ENCODE peak calls at places on chromosomes 5 and 9, in nine cellular contexts. B is HFF-Myc; W is fibroblast of lung; H is dorsolateral prefrontal cortex; V is HepG2; N is fibroblast of villous mesenchyme; I is prostate gland; E is breast epithelium; Z is CD8-positive, alpha-beta T cell. Y is an unnamed sample.

GRCh38 chr9:13750061-13750460 is 470.6 kb upstream of the MPDZ start:
- DNase-seq in B (no peak), W (peak; percentile 100), H (no peak), V (no peak), N (peak; percentile 20), I (no peak), E (no peak), Z (no peak), Y (no peak)

GRCh38 chr5:173795601-173796000 is 92.5 kb upstream of the CPEB4 start:
- DNase-seq in B (no peak), W (no peak), H (no peak), V (no peak), N (no peak), I (no peak), E (no peak), Z (no peak), Y (no peak)

GRCh38 chr5:132905938-132906337 is 32.5 kb downstream of the LEAP2 start:
- DNase-seq in B (no peak), W (no peak), H (no peak), V (peak; percentile 79), N (peak; percentile 85), I (peak; percentile 30), E (no peak), Z (no peak), Y (no peak)

GRCh38 chr5:113250341-113250953 is 184.3 kb downstream of the TSSK1B start:
- DNase-seq in B (peak; percentile 85), W (peak; percentile 97), H (no peak), V (no peak), N (peak; percentile 99), I (no peak), E (no peak), Z (no peak), Y (no peak)

GRCh38 chr9:89720721-89721660 is 116.2 kb downstream of the GADD45G start:
- DNase-seq in B (no peak), W (no peak), H (no peak), V (no peak), N (peak; percentile 97), I (peak; percentile 29), E (no peak), Z (no peak), Y (no peak)

GRCh38 chr9:124392855-124393460 is 22.3 kb downstream of the PSMB7 start:
- DNase-seq in B (peak; percentile 63), W (peak; percentile 96), H (peak; percentile 76), V (no peak), N (peak; percentile 38), I (no peak), E (no peak), Z (no peak), Y (no peak)

GRCh38 chr5:20109326-20109725 is 121.3 kb upstream of the CDH18 start:
- DNase-seq in B (no peak), W (no peak), H (no peak), V (no peak), N (no peak), I (no peak), E (peak; percentile 53), Z (no peak), Y (no peak)

GRCh38 chr5:72066658-72067057 is 40.6 kb upstream of the MAP1B start:
- DNase-seq in B (no peak), W (peak; percentile 97), H (no peak), V (no peak), N (peak; percentile 57), I (no peak), E (no peak), Z (no peak), Y (no peak)

GRCh38 chr5:36435516-36435915 is 133.8 kb upstream of the RANBP3L start:
- DNase-seq in B (no peak), W (no peak), H (no peak), V (no peak), N (no peak), I (no peak), E (no peak), Z (no peak), Y (no peak)
- TF ChIP-seq CTCF in B (no peak), W (no peak), H (no peak), V (no peak), N (no peak), I (no peak), E (no peak), Z (no peak), Y (no peak)

GRCh38 chr5:140365941-140366340 is 5.9 kb downstream of the SLC4A9 start:
- DNase-seq in B (no peak), W (no peak), H (no peak), V (no peak), N (no peak), I (no peak), E (no peak), Z (no peak), Y (no peak)

GRCh38 chr5:140364472-140364765 is 4.4 kb downstream of the SLC4A9 start:
- DNase-seq in B (no peak), W (no peak), H (no peak), V (no peak), N (no peak), I (no peak), E (no peak), Z (no peak), Y (no peak)

GRCh38 chr5:140365282-140365681 is 5.3 kb downstream of the SLC4A9 start:
- DNase-seq in B (no peak), W (no peak), H (no peak), V (no peak), N (no peak), I (no peak), E (no peak), Z (no peak), Y (no peak)

GRCh38 chr5:140367631-140368013 is 7.6 kb downstream of the SLC4A9 start:
- DNase-seq in B (no peak), W (no peak), H (no peak), V (no peak), N (no peak), I (no peak), E (no peak), Z (no peak), Y (no peak)

DNA sequence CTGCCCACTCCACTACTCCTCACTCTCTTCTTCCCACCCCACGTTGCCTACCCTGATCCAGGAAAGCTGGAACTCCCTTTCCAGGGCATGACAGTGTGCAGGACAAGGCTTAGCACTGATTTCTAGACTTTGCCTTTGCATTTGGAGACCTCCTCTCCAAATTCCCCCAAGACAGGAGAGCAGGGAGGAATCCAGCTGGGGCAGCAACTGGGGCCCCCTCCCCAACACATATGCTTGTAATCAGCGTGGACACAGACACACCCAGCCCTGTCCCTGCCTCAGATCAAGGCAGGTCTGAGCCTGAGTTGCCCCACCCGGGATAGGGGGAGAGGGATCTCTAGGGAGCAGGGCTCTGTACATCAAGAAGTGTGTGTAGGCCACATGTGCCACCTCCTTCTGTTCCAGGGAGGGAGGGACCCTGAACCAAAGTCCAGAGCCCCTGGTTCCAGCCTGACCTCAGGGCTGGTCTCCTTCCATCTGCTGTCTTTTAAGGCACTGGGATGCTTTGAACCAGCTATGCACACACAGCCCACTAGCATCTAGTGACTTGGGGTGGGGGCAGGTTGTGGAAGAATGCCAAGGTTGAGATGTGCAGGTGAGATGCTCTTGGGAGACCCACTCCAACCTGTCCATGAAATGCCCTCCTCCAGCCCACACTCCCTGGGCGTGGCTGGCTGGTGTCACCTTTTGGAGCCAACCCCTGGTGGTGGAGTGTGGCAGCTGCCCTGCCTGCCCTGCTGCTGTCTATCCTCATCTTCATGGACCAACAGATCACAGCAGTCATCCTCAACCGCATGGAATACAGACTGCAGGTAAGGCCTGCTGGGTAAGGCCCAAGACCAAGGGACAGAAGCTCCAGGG is 7.0 kb downstream of the SLC4A9 start:
- DNase-seq in B (no peak), W (no peak), H (no peak), V (no peak), N (no peak), I (no peak), E (no peak), Z (no peak), Y (no peak)
- TF ChIP-seq CTCF in B (peak; percentile 16), W (no peak), H (no peak), V (no peak), N (no peak), I (no peak), E (no peak), Z (no peak), Y (no peak)

GRCh38 chr9:131708613-131709002 is 31.3 kb downstream of the RAPGEF1 start:
- DNase-seq in B (no peak), W (no peak), H (no peak), V (no peak), N (no peak), I (no peak), E (no peak), Z (no peak), Y (no peak)

GRCh38 chr9:131712151-131712716 is 27.6 kb downstream of the RAPGEF1 start:
- DNase-seq in B (no peak), W (no peak), H (no peak), V (no peak), N (no peak), I (no peak), E (no peak), Z (no peak), Y (no peak)

GRCh38 chr9:131707050-131707449 is 32.8 kb downstream of the RAPGEF1 start:
- DNase-seq in B (no peak), W (no peak), H (no peak), V (no peak), N (no peak), I (no peak), E (no peak), Z (no peak), Y (no peak)

GRCh38 chr9:131707677-131708612 is 31.9 kb downstream of the RAPGEF1 start:
- DNase-seq in B (no peak), W (peak; percentile 83), H (no peak), V (no peak), N (peak; percentile 66), I (peak; percentile 24), E (no peak), Z (no peak), Y (no peak)

GRCh38 chr9:131709741-131710499 is 30.0 kb downstream of the RAPGEF1 start:
- DNase-seq in B (no peak), W (peak; percentile 69), H (no peak), V (no peak), N (peak; percentile 43), I (no peak), E (no peak), Z (peak; percentile 19), Y (no peak)
- TF ChIP-seq CTCF in B (no peak), W (no peak), H (no peak), V (no peak), N (no peak), I (no peak), E (no peak), Z (no peak), Y (no peak)

GRCh38 chr9:93532121-93532520 is 44.3 kb upstream of the PHF2 start:
- DNase-seq in B (no peak), W (no peak), H (no peak), V (no peak), N (no peak), I (no peak), E (no peak), Z (no peak), Y (no peak)

GRCh38 chr9:93536167-93536566 is 40.2 kb upstream of the PHF2 start:
- DNase-seq in B (no peak), W (no peak), H (no peak), V (no peak), N (no peak), I (no peak), E (no peak), Z (no peak), Y (no peak)

GRCh38 chr9:93531374-93531773 is 45.0 kb upstream of the PHF2 start:
- DNase-seq in B (no peak), W (no peak), H (no peak), V (no peak), N (no peak), I (no peak), E (no peak), Z (no peak), Y (no peak)

GRCh38 chr9:93536874-93537273 is 39.5 kb upstream of the PHF2 start:
- DNase-seq in B (no peak), W (no peak), H (no peak), V (no peak), N (no peak), I (no peak), E (no peak), Z (no peak), Y (no peak)

GRCh38 chr9:93533863-93534262 is 42.5 kb upstream of the PHF2 start:
- DNase-seq in B (no peak), W (no peak), H (no peak), V (no peak), N (no peak), I (no peak), E (no peak), Z (no peak), Y (no peak)
- TF ChIP-seq CTCF in B (no peak), W (no peak), H (no peak), V (no peak), N (no peak), I (no peak), E (no peak), Z (no peak), Y (peak; percentile 12)